ENCODE peak calls at places on chromosome 18, in ten cellular contexts. W is NCI-H774; F is posterior cingulate gyrus; M is NCI-H345; T is GM20000; Z is fibroblast of lung; J is fibroblast of mammary gland; X is A172; R is SHP77; N is CD8-positive, alpha-beta memory T cell. D is an unnamed sample.

GRCh38 chr18:79554321-79554720 is 125.3 kb upstream of the CTDP1 start:
- DNase-seq in F (no peak), X (no peak), Z (no peak), R (no peak), M (no peak), T (no peak), N (no peak), W (no peak), J (no peak), D (no peak)

GRCh38 chr18:78794031-78794430 is 185.6 kb upstream of the SALL3 start:
- DNase-seq in R (no peak), W (no peak), F (no peak), X (peak), Z (no peak), M (no peak), N (no peak), T (no peak), J (no peak), D (no peak)

GRCh38 chr18:8121942-8122480 is 487.2 kb upstream of the RAB12 start:
- DNase-seq in M (no peak), F (no peak), T (no peak), R (no peak), X (peak), W (no peak), J (peak), N (no peak), Z (no peak), D (peak)

GRCh38 chr18:10872297-10872696 is 277.1 kb downstream of the PIEZO2 start:
- DNase-seq in J (no peak), F (no peak), R (no peak), M (no peak), N (no peak), Z (no peak), X (no peak), T (no peak), W (no peak), D (no peak)

GRCh38 chr18:52348209-52348608 is 8.2 kb downstream of the DCC start:
- DNase-seq in J (no peak), T (no peak), R (peak), W (no peak), X (no peak), N (no peak), F (no peak), M (no peak), Z (no peak), D (no peak)

GRCh38 chr18:3579701-3580100 is 129.7 kb downstream of the TGIF1 start:
- DNase-seq in J (peak), M (no peak), W (no peak), R (no peak), X (peak), T (no peak), Z (peak), F (no peak), N (no peak), D (peak)

GRCh38 chr18:48935433-48935774 is 15.4 kb downstream of the SMAD7 start:
- DNase-seq in F (no peak), M (no peak), J (no peak), N (no peak), W (no peak), T (no peak), R (no peak), X (no peak), Z (no peak), D (no peak)

GRCh38 chr18:33676593-33676992 is 98.6 kb downstream of the ASXL3 start:
- DNase-seq in N (no peak), X (no peak), J (no peak), W (no peak), F (no peak), Z (no peak), T (no peak), M (no peak), R (no peak), D (no peak)

GRCh38 chr18:24731158-24731557 is 270.7 kb downstream of the HRH4 start:
- DNase-seq in R (no peak), T (no peak), N (no peak), M (no peak), F (no peak), W (no peak), J (no peak), Z (no peak), X (no peak), D (no peak)

GRCh38 chr18:58998421-58999203 is 133.9 kb downstream of the ZNF532 start:
- DNase-seq in Z (peak), M (no peak), X (peak), W (no peak), J (peak), R (no peak), T (peak), F (peak), N (no peak), D (peak)

GRCh38 chr18:56407631-56408030 is 230.8 kb downstream of the TXNL1 start:
- DNase-seq in F (no peak), M (no peak), W (no peak), X (no peak), T (no peak), J (no peak), N (no peak), Z (no peak), R (no peak), D (no peak)

GRCh38 chr18:79528846-79529245 is 133.1 kb downstream of the NFATC1 start:
- DNase-seq in Z (peak), W (peak), J (peak), N (peak), R (peak), X (peak), M (peak), F (no peak), T (peak), D (peak)

GRCh38 chr18:79396431-79397287 is 929 bp downstream of the NFATC1 start:
- DNase-seq in N (peak), J (peak), R (no peak), Z (peak), F (no peak), W (no peak), M (no peak), T (peak), X (no peak), D (peak)

GRCh38 chr18:46893360-46893759 is 23.9 kb downstream of the PIAS2 start:
- DNase-seq in X (no peak), Z (no peak), W (no peak), M (no peak), F (no peak), T (no peak), R (no peak), J (no peak), N (no peak), D (no peak)

GRCh38 chr18:56962322-56962721 is 184.6 kb upstream of the BOD1L2 start:
- DNase-seq in M (no peak), N (no peak), W (no peak), J (no peak), X (no peak), F (no peak), R (peak), Z (no peak), T (no peak), D (no peak)

GRCh38 chr18:63848159-63848558 is 39.3 kb upstream of the SERPINB2 start:
- DNase-seq in F (no peak), Z (peak), J (peak), N (no peak), T (peak), M (peak), X (peak), W (peak), R (peak), D (peak)